ENCODE peak calls at places on chromosome 21, in ten cellular contexts. One of them, this sample, is unnamed.

GRCh38 chr21:46151261-46151988 is 4.0 kb downstream of the FTCD start:
- DNase-seq in pancreas: peak
- DNase-seq in OCI-LY7: no peak
- DNase-seq in CD4-positive, CD25-positive, alpha-beta regulatory T cell: no peak
- DNase-seq in heart right ventricle: no peak
- DNase-seq in naive thymus-derived CD4-positive, alpha-beta T cell: no peak
- DNase-seq in kidney epithelial cell: no peak
- DNase-seq in neuronal stem cell: no peak
- DNase-seq in mammary epithelial cell: no peak
- DNase-seq in H7: peak
- DNase-seq in this sample: no peak

GRCh38 chr21:17343055-17343454 is 169.8 kb upstream of the CXADR start:
- DNase-seq in pancreas: no peak
- DNase-seq in OCI-LY7: peak
- DNase-seq in CD4-positive, CD25-positive, alpha-beta regulatory T cell: no peak
- DNase-seq in heart right ventricle: no peak
- DNase-seq in naive thymus-derived CD4-positive, alpha-beta T cell: no peak
- DNase-seq in kidney epithelial cell: no peak
- DNase-seq in neuronal stem cell: peak
- DNase-seq in mammary epithelial cell: peak
- DNase-seq in H7: peak
- DNase-seq in this sample: peak

GRCh38 chr21:46294647-46295176 is 8.6 kb downstream of the YBEY start:
- DNase-seq in pancreas: no peak
- DNase-seq in OCI-LY7: no peak
- DNase-seq in CD4-positive, CD25-positive, alpha-beta regulatory T cell: no peak
- DNase-seq in heart right ventricle: peak
- DNase-seq in naive thymus-derived CD4-positive, alpha-beta T cell: no peak
- DNase-seq in kidney epithelial cell: peak
- DNase-seq in neuronal stem cell: no peak
- DNase-seq in mammary epithelial cell: no peak
- DNase-seq in H7: peak
- DNase-seq in this sample: no peak

GRCh38 chr21:43193651-43194302 is 25.0 kb downstream of the CRYAA start:
- DNase-seq in pancreas: no peak
- DNase-seq in OCI-LY7: peak
- DNase-seq in CD4-positive, CD25-positive, alpha-beta regulatory T cell: no peak
- DNase-seq in heart right ventricle: peak
- DNase-seq in naive thymus-derived CD4-positive, alpha-beta T cell: no peak
- DNase-seq in kidney epithelial cell: peak
- DNase-seq in neuronal stem cell: no peak
- DNase-seq in mammary epithelial cell: peak
- DNase-seq in H7: peak
- DNase-seq in this sample: no peak

GRCh38 chr21:15604424-15604823 is 125.4 kb upstream of the USP25 start:
- DNase-seq in pancreas: no peak
- DNase-seq in OCI-LY7: no peak
- DNase-seq in CD4-positive, CD25-positive, alpha-beta regulatory T cell: no peak
- DNase-seq in heart right ventricle: no peak
- DNase-seq in naive thymus-derived CD4-positive, alpha-beta T cell: no peak
- DNase-seq in kidney epithelial cell: peak
- DNase-seq in neuronal stem cell: no peak
- DNase-seq in mammary epithelial cell: peak
- DNase-seq in H7: peak
- DNase-seq in this sample: no peak

GRCh38 chr21:42663860-42664535 is 10.6 kb downstream of the PDE9A start:
- DNase-seq in pancreas: peak
- DNase-seq in OCI-LY7: no peak
- DNase-seq in CD4-positive, CD25-positive, alpha-beta regulatory T cell: no peak
- DNase-seq in heart right ventricle: no peak
- DNase-seq in naive thymus-derived CD4-positive, alpha-beta T cell: no peak
- DNase-seq in kidney epithelial cell: no peak
- DNase-seq in neuronal stem cell: no peak
- DNase-seq in mammary epithelial cell: no peak
- DNase-seq in H7: no peak
- DNase-seq in this sample: no peak

GRCh38 chr21:44658913-44659595 is 1.3 kb downstream of the KRTAP12-3 start:
- DNase-seq in pancreas: no peak
- DNase-seq in OCI-LY7: no peak
- DNase-seq in CD4-positive, CD25-positive, alpha-beta regulatory T cell: no peak
- DNase-seq in heart right ventricle: no peak
- DNase-seq in naive thymus-derived CD4-positive, alpha-beta T cell: peak
- DNase-seq in kidney epithelial cell: no peak
- DNase-seq in neuronal stem cell: no peak
- DNase-seq in mammary epithelial cell: no peak
- DNase-seq in H7: peak
- DNase-seq in this sample: peak

GRCh38 chr21:17414766-17415165 is 98.1 kb upstream of the CXADR start:
- DNase-seq in pancreas: no peak
- DNase-seq in OCI-LY7: no peak
- DNase-seq in CD4-positive, CD25-positive, alpha-beta regulatory T cell: no peak
- DNase-seq in heart right ventricle: no peak
- DNase-seq in naive thymus-derived CD4-positive, alpha-beta T cell: no peak
- DNase-seq in kidney epithelial cell: no peak
- DNase-seq in neuronal stem cell: no peak
- DNase-seq in mammary epithelial cell: no peak
- DNase-seq in H7: no peak
- DNase-seq in this sample: no peak

GRCh38 chr21:45870851-45871615 is 110.5 kb upstream of the COL6A1 start:
- DNase-seq in pancreas: no peak
- DNase-seq in OCI-LY7: no peak
- DNase-seq in CD4-positive, CD25-positive, alpha-beta regulatory T cell: no peak
- DNase-seq in heart right ventricle: no peak
- DNase-seq in naive thymus-derived CD4-positive, alpha-beta T cell: no peak
- DNase-seq in kidney epithelial cell: no peak
- DNase-seq in neuronal stem cell: no peak
- DNase-seq in mammary epithelial cell: no peak
- DNase-seq in H7: peak
- DNase-seq in this sample: no peak

GRCh38 chr21:28068455-28069358 is 924.0 kb downstream of the LTN1 start:
- DNase-seq in pancreas: no peak
- DNase-seq in OCI-LY7: peak
- DNase-seq in CD4-positive, CD25-positive, alpha-beta regulatory T cell: no peak
- DNase-seq in heart right ventricle: no peak
- DNase-seq in naive thymus-derived CD4-positive, alpha-beta T cell: no peak
- DNase-seq in kidney epithelial cell: no peak
- DNase-seq in neuronal stem cell: no peak
- DNase-seq in mammary epithelial cell: no peak
- DNase-seq in H7: peak
- DNase-seq in this sample: no peak

GRCh38 chr21:15617968-15618367 is 111.8 kb upstream of the USP25 start:
- DNase-seq in pancreas: no peak
- DNase-seq in OCI-LY7: no peak
- DNase-seq in CD4-positive, CD25-positive, alpha-beta regulatory T cell: no peak
- DNase-seq in heart right ventricle: no peak
- DNase-seq in naive thymus-derived CD4-positive, alpha-beta T cell: no peak
- DNase-seq in kidney epithelial cell: peak
- DNase-seq in neuronal stem cell: peak
- DNase-seq in mammary epithelial cell: peak
- DNase-seq in H7: no peak
- DNase-seq in this sample: no peak

GRCh38 chr21:42269382-42269781 is 45.8 kb downstream of the TFF3 start:
- DNase-seq in pancreas: peak
- DNase-seq in OCI-LY7: no peak
- DNase-seq in CD4-positive, CD25-positive, alpha-beta regulatory T cell: no peak
- DNase-seq in heart right ventricle: no peak
- DNase-seq in naive thymus-derived CD4-positive, alpha-beta T cell: no peak
- DNase-seq in kidney epithelial cell: no peak
- DNase-seq in neuronal stem cell: no peak
- DNase-seq in mammary epithelial cell: no peak
- DNase-seq in H7: peak
- DNase-seq in this sample: no peak

GRCh38 chr21:33360871-33361602 is 36.3 kb downstream of the IFNAR1 start:
- DNase-seq in pancreas: peak
- DNase-seq in OCI-LY7: peak
- DNase-seq in CD4-positive, CD25-positive, alpha-beta regulatory T cell: peak
- DNase-seq in heart right ventricle: peak
- DNase-seq in naive thymus-derived CD4-positive, alpha-beta T cell: peak
- DNase-seq in kidney epithelial cell: peak
- DNase-seq in neuronal stem cell: peak
- DNase-seq in mammary epithelial cell: peak
- DNase-seq in H7: peak
- DNase-seq in this sample: peak
- H3K4me3 ChIP-seq in pancreas: no peak
- H3K4me3 ChIP-seq in OCI-LY7: peak
- H3K4me3 ChIP-seq in CD4-positive, CD25-positive, alpha-beta regulatory T cell: peak
- H3K4me3 ChIP-seq in heart right ventricle: peak
- H3K4me3 ChIP-seq in naive thymus-derived CD4-positive, alpha-beta T cell: peak
- H3K4me3 ChIP-seq in kidney epithelial cell: no peak
- H3K4me3 ChIP-seq in neuronal stem cell: no peak
- H3K4me3 ChIP-seq in mammary epithelial cell: no peak
- H3K4me3 ChIP-seq in H7: peak
- H3K4me3 ChIP-seq in this sample: peak

DNA sequence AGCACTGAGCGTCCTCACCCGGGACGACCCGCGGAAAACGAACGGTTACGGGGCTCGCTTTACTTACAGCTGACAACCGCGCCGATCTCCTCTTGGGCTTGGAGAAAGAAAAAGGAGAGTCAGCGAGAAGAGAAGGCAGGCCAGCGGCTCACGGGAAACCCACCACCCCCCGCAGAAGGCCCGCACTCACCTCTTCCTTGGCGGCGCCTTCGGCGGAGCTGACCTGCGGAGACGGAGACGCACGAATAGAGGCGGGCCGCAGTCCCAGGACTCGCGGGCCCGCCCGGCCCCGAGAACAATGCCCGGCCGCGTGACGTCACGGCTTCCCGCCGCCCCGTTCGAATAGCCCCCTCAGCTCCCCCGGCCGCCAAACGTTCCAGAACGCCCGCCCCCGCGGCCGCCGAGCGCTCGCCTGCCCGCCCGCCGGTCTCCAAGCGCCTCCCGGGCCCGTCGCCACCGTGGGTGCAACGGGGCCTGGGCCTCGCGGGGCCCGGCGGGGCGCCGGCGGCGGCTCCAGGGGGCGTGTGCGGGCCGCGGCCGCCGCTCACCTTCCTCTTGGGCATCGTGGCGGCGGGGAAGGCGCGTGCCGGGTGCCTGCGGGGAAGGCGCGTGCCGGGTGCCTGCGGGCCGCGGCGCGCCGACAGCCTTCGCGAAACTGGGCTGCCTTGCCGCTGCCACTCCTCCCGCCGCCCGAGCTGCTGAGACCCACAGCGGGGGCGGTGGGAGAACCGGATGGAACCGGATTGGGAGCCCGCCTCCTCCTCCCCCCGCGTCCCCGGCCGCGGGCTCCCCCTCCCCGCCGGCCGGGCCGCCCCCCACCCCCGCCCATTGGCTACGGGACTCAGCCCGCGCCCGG is at the start of gene HMGN1:
- DNase-seq in pancreas: peak
- DNase-seq in OCI-LY7: peak
- DNase-seq in CD4-positive, CD25-positive, alpha-beta regulatory T cell: peak
- DNase-seq in heart right ventricle: peak
- DNase-seq in naive thymus-derived CD4-positive, alpha-beta T cell: peak
- DNase-seq in kidney epithelial cell: no peak
- DNase-seq in neuronal stem cell: peak
- DNase-seq in mammary epithelial cell: peak
- DNase-seq in H7: peak
- DNase-seq in this sample: peak
- H3K4me3 ChIP-seq in pancreas: peak
- H3K4me3 ChIP-seq in OCI-LY7: peak
- H3K4me3 ChIP-seq in CD4-positive, CD25-positive, alpha-beta regulatory T cell: peak
- H3K4me3 ChIP-seq in heart right ventricle: peak
- H3K4me3 ChIP-seq in naive thymus-derived CD4-positive, alpha-beta T cell: peak
- H3K4me3 ChIP-seq in kidney epithelial cell: peak
- H3K4me3 ChIP-seq in neuronal stem cell: peak
- H3K4me3 ChIP-seq in mammary epithelial cell: peak
- H3K4me3 ChIP-seq in H7: peak
- H3K4me3 ChIP-seq in this sample: peak

GRCh38 chr21:14533555-14534400 is 12.3 kb downstream of the SAMSN1 start:
- DNase-seq in pancreas: no peak
- DNase-seq in OCI-LY7: no peak
- DNase-seq in CD4-positive, CD25-positive, alpha-beta regulatory T cell: peak
- DNase-seq in heart right ventricle: no peak
- DNase-seq in naive thymus-derived CD4-positive, alpha-beta T cell: peak
- DNase-seq in kidney epithelial cell: peak
- DNase-seq in neuronal stem cell: no peak
- DNase-seq in mammary epithelial cell: peak
- DNase-seq in H7: no peak
- DNase-seq in this sample: no peak
- H3K4me3 ChIP-seq in pancreas: no peak
- H3K4me3 ChIP-seq in OCI-LY7: no peak
- H3K4me3 ChIP-seq in CD4-positive, CD25-positive, alpha-beta regulatory T cell: peak
- H3K4me3 ChIP-seq in heart right ventricle: no peak
- H3K4me3 ChIP-seq in naive thymus-derived CD4-positive, alpha-beta T cell: peak
- H3K4me3 ChIP-seq in kidney epithelial cell: no peak
- H3K4me3 ChIP-seq in neuronal stem cell: no peak
- H3K4me3 ChIP-seq in mammary epithelial cell: no peak
- H3K4me3 ChIP-seq in H7: no peak
- H3K4me3 ChIP-seq in this sample: no peak

GRCh38 chr21:35044770-35045538 is 4.1 kb downstream of the RUNX1 start:
- DNase-seq in pancreas: no peak
- DNase-seq in OCI-LY7: no peak
- DNase-seq in CD4-positive, CD25-positive, alpha-beta regulatory T cell: no peak
- DNase-seq in heart right ventricle: no peak
- DNase-seq in naive thymus-derived CD4-positive, alpha-beta T cell: no peak
- DNase-seq in kidney epithelial cell: no peak
- DNase-seq in neuronal stem cell: no peak
- DNase-seq in mammary epithelial cell: no peak
- DNase-seq in H7: no peak
- DNase-seq in this sample: no peak

GRCh38 chr21:35044128-35044527 is 5.0 kb downstream of the RUNX1 start:
- DNase-seq in pancreas: no peak
- DNase-seq in OCI-LY7: no peak
- DNase-seq in CD4-positive, CD25-positive, alpha-beta regulatory T cell: no peak
- DNase-seq in heart right ventricle: no peak
- DNase-seq in naive thymus-derived CD4-positive, alpha-beta T cell: no peak
- DNase-seq in kidney epithelial cell: no peak
- DNase-seq in neuronal stem cell: no peak
- DNase-seq in mammary epithelial cell: no peak
- DNase-seq in H7: no peak
- DNase-seq in this sample: no peak

GRCh38 chr21:35045539-35046222 is 3.4 kb downstream of the RUNX1 start:
- DNase-seq in pancreas: no peak
- DNase-seq in OCI-LY7: no peak
- DNase-seq in CD4-positive, CD25-positive, alpha-beta regulatory T cell: peak
- DNase-seq in heart right ventricle: no peak
- DNase-seq in naive thymus-derived CD4-positive, alpha-beta T cell: peak
- DNase-seq in kidney epithelial cell: no peak
- DNase-seq in neuronal stem cell: no peak
- DNase-seq in mammary epithelial cell: no peak
- DNase-seq in H7: no peak
- DNase-seq in this sample: peak

GRCh38 chr21:35041122-35041521 is 8.0 kb downstream of the RUNX1 start:
- DNase-seq in pancreas: no peak
- DNase-seq in OCI-LY7: no peak
- DNase-seq in CD4-positive, CD25-positive, alpha-beta regulatory T cell: no peak
- DNase-seq in heart right ventricle: no peak
- DNase-seq in naive thymus-derived CD4-positive, alpha-beta T cell: no peak
- DNase-seq in kidney epithelial cell: no peak
- DNase-seq in neuronal stem cell: no peak
- DNase-seq in mammary epithelial cell: no peak
- DNase-seq in H7: no peak
- DNase-seq in this sample: no peak

DNA sequence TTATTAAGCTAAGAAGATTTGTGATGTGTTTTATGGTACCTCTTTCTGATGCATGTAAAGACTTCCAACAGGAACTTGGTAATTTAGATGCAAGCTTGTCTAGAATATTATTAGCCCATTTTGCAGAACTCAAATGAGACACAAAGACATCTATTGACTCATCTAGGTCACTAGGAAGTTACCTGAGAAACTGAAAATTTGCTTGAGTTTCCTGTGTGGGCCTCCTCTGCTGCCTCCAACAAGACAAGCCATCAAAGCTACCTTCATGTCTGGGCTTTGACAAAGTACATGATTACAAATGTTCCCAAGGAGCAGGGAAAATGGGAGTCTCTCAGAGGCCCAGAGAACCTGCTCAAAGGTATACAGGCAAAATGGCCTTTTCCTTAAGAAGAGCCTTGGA is 5.6 kb downstream of the RUNX1 start:
- DNase-seq in pancreas: no peak
- DNase-seq in OCI-LY7: peak
- DNase-seq in CD4-positive, CD25-positive, alpha-beta regulatory T cell: no peak
- DNase-seq in heart right ventricle: no peak
- DNase-seq in naive thymus-derived CD4-positive, alpha-beta T cell: no peak
- DNase-seq in kidney epithelial cell: no peak
- DNase-seq in neuronal stem cell: no peak
- DNase-seq in mammary epithelial cell: no peak
- DNase-seq in H7: no peak
- DNase-seq in this sample: no peak
- H3K4me3 ChIP-seq in pancreas: no peak
- H3K4me3 ChIP-seq in OCI-LY7: peak
- H3K4me3 ChIP-seq in CD4-positive, CD25-positive, alpha-beta regulatory T cell: peak
- H3K4me3 ChIP-seq in heart right ventricle: no peak
- H3K4me3 ChIP-seq in naive thymus-derived CD4-positive, alpha-beta T cell: peak
- H3K4me3 ChIP-seq in kidney epithelial cell: no peak
- H3K4me3 ChIP-seq in neuronal stem cell: no peak
- H3K4me3 ChIP-seq in mammary epithelial cell: no peak
- H3K4me3 ChIP-seq in H7: no peak
- H3K4me3 ChIP-seq in this sample: no peak